ENCODE peak calls at places on chromosomes 1 and 21, in five cellular contexts. H, G, C, L and W are unnamed samples.

GRCh38 chr1:234613992-234614584 is 4.1 kb upstream of the IRF2BP2 start:
- DNase-seq in H (no peak), G (no peak), C (no peak), L (peak), W (no peak)

GRCh38 chr1:77382361-77382760 is 100.5 kb downstream of the AK5 start:
- DNase-seq in H (no peak), G (no peak), C (no peak), L (no peak), W (no peak)

GRCh38 chr1:235516862-235517446 is 12.7 kb upstream of the B3GALNT2 start:
- DNase-seq in H (no peak), G (no peak), C (no peak), L (no peak), W (no peak)

GRCh38 chr1:26345718-26346117 is 8.2 kb downstream of the CRYBG2 start:
- DNase-seq in H (no peak), G (no peak), C (no peak), L (no peak), W (no peak)

GRCh38 chr1:61448934-61449368 is 276.0 kb downstream of the TM2D1 start:
- DNase-seq in H (peak), G (no peak), C (no peak), L (peak), W (no peak)

GRCh38 chr1:236870721-236871120 is 75.6 kb downstream of the MTR start:
- DNase-seq in H (no peak), G (no peak), C (no peak), L (no peak), W (no peak)

GRCh38 chr1:113452921-113453770 is 62.8 kb downstream of the MAGI3 start:
- DNase-seq in H (peak), G (peak), C (no peak), L (peak), W (no peak)

GRCh38 chr1:209527372-209527771 is 56.1 kb upstream of the CAMK1G start:
- DNase-seq in H (no peak), G (no peak), C (no peak), L (peak), W (no peak)

GRCh38 chr1:1959840-1960479 is 40.9 kb upstream of the TMEM52 start:
- DNase-seq in H (peak), G (peak), C (peak), L (peak), W (peak)

GRCh38 chr1:152981181-152981871 is 2.6 kb upstream of the SPRR1A start:
- DNase-seq in H (no peak), G (no peak), C (no peak), L (no peak), W (no peak)

GRCh38 chr1:36157115-36157903 is 1.3 kb downstream of the MAP7D1 start:
- DNase-seq in H (no peak), G (no peak), C (no peak), L (peak), W (no peak)

GRCh38 chr1:41390573-41390972 is 29.3 kb downstream of the FOXO6 start:
- DNase-seq in H (no peak), G (no peak), C (no peak), L (no peak), W (no peak)

GRCh38 chr1:15989776-15990175 is 13.9 kb upstream of the ZBTB17 start:
- DNase-seq in H (no peak), G (no peak), C (no peak), L (no peak), W (no peak)

GRCh38 chr1:69551476-69552324 is 16.0 kb upstream of the LRRC7 start:
- DNase-seq in H (no peak), G (no peak), C (no peak), L (no peak), W (no peak)

GRCh38 chr1:238329671-238330070 is 438.9 kb upstream of the ZP4 start:
- DNase-seq in H (no peak), G (no peak), C (no peak), L (no peak), W (no peak)

GRCh38 chr1:180964609-180965008 is 51.9 kb downstream of the KIAA1614 start:
- DNase-seq in H (no peak), G (no peak), C (no peak), L (no peak), W (no peak)

GRCh38 chr21:30044447-30045064 is 104.8 kb upstream of the GRIK1 start:
- DNase-seq in H (peak), G (no peak), C (no peak), L (peak), W (peak)

GRCh38 chr1:218779341-218779831 is 394.3 kb upstream of the LYPLAL1 start:
- DNase-seq in H (no peak), G (no peak), C (no peak), L (no peak), W (no peak)

GRCh38 chr1:156435551-156436318 is 64.8 kb downstream of the MEF2D start:
- DNase-seq in H (no peak), G (no peak), C (no peak), L (no peak), W (no peak)

GRCh38 chr1:155171836-155172731 is 1.0 kb downstream of the KRTCAP2 start:
- DNase-seq in H (no peak), G (no peak), C (no peak), L (no peak), W (no peak)

GRCh38 chr1:223712856-223713494 is 636 bp downstream of the CAPN2 start:
- DNase-seq in H (no peak), G (no peak), C (peak), L (peak), W (no peak)

GRCh38 chr1:36248250-36248894 is 24.1 kb downstream of the THRAP3 start:
- DNase-seq in H (peak), G (no peak), C (no peak), L (peak), W (no peak)

GRCh38 chr1:37177230-37177864 is 143.0 kb upstream of the GRIK3 start:
- DNase-seq in H (peak), G (peak), C (no peak), L (peak), W (peak)

GRCh38 chr1:54324750-54325704 is 81.2 kb downstream of the SSBP3 start:
- DNase-seq in H (no peak), G (no peak), C (no peak), L (peak), W (no peak)

GRCh38 chr1:33130297-33130696 is 49.3 kb downstream of the AZIN2 start:
- DNase-seq in H (no peak), G (no peak), C (no peak), L (no peak), W (no peak)

GRCh38 chr1:26280333-26281042 is 602 bp downstream of the SH3BGRL3 start:
- DNase-seq in H (peak), G (no peak), C (no peak), L (no peak), W (no peak)

GRCh38 chr1:156750191-156750931 is 1.1 kb downstream of the HDGF start:
- DNase-seq in H (peak), G (no peak), C (no peak), L (no peak), W (no peak)

GRCh38 chr1:7373936-7374760 is 396.9 kb upstream of the VAMP3 start:
- DNase-seq in H (no peak), G (no peak), C (no peak), L (no peak), W (no peak)

GRCh38 chr1:167374014-167374413 is 144.3 kb downstream of the CD247 start:
- DNase-seq in H (no peak), G (peak), C (no peak), L (no peak), W (no peak)

GRCh38 chr1:234676103-234676594 is 66.2 kb upstream of the IRF2BP2 start:
- DNase-seq in H (peak), G (peak), C (peak), L (peak), W (peak)

GRCh38 chr21:33817663-33818433 is 97.8 kb downstream of the ATP5PO start:
- DNase-seq in H (no peak), G (no peak), C (no peak), L (no peak), W (no peak)

GRCh38 chr21:32917392-32918135 is 108.2 kb upstream of the OLIG2 start:
- DNase-seq in H (no peak), G (no peak), C (no peak), L (peak), W (no peak)

GRCh38 chr1:151130837-151131586 is 15.4 kb downstream of the SEMA6C start:
- DNase-seq in H (peak), G (peak), C (peak), L (peak), W (peak)

GRCh38 chr1:16076871-16077250 is 3.4 kb upstream of the FAM131C start:
- DNase-seq in H (no peak), G (no peak), C (no peak), L (no peak), W (no peak)

GRCh38 chr1:25754421-25755195 is 45.4 kb upstream of the SELENON start:
- DNase-seq in H (no peak), G (no peak), C (no peak), L (no peak), W (no peak)

GRCh38 chr1:228842094-228842775 is 107.0 kb downstream of the RHOU start:
- DNase-seq in H (no peak), G (no peak), C (peak), L (peak), W (no peak)

GRCh38 chr1:220797553-220797952 is 10.8 kb downstream of the MTARC1 start:
- DNase-seq in H (no peak), G (no peak), C (no peak), L (no peak), W (no peak)

GRCh38 chr1:85316324-85316723 is 39.9 kb upstream of the BCL10 start:
- DNase-seq in H (no peak), G (no peak), C (no peak), L (no peak), W (no peak)

GRCh38 chr1:89844860-89845259 is 24.0 kb downstream of the LRRC8D start:
- DNase-seq in H (no peak), G (no peak), C (no peak), L (no peak), W (no peak)

GRCh38 chr1:147603986-147604385 is 62.7 kb downstream of the BCL9 start:
- DNase-seq in H (no peak), G (no peak), C (no peak), L (no peak), W (no peak)

GRCh38 chr1:147598631-147599361 is 57.5 kb downstream of the BCL9 start:
- DNase-seq in H (no peak), G (peak), C (peak), L (no peak), W (peak)

GRCh38 chr1:147599362-147600118 is 58.2 kb downstream of the BCL9 start:
- DNase-seq in H (peak), G (peak), C (peak), L (peak), W (peak)

GRCh38 chr1:147597010-147597409 is 55.7 kb downstream of the BCL9 start:
- DNase-seq in H (no peak), G (no peak), C (no peak), L (no peak), W (no peak)

DNA sequence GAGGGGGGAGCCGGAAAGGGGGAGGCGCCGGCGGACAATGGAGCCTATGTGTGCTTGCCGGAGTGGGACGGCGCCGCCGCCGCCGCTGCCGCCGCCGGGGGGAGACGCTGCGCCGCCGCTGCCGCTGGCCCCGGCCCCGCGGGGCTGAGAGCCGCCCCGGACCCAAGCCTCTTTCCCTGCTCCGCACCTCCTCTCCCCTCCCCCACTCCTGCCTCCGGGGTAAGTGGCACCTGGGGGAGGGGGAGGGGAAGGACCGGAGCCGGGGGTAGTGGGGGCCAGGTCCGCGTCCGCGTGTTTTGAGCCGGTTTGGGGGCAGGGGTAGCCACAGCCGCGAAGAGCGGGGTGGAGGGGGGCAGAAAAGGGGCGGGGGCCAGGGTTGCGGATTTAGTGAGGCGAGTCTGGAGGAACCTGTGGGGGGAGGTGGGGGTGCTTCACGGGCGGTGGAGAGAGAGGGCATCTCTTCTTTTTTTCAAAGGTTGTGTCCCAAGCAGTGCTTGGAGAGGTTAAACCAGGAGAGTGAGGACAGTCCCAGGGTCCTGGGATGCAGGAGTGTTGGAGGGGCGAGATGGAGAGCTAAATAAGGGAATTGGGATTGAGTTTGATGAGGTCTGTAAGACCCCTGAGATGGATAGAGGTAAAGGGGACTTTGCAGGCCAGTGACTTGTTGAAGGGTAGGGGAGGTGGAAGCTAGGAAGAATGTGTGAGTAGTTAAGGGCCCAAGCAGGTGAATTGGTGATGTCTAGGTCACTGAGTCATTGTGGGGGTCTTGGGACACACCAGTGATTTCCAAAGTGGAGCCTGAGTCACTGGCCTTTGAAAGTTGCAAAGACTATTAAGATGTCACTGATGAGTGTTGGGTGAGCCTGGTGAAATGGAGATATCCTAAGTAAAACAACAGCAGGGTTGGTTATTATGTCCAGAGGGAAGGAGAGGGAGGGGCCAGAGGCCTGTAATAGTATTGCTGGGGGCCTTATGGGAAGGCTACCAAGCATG is 59.1 kb downstream of the BCL9 start:
- DNase-seq in H (no peak), G (no peak), C (no peak), L (peak), W (no peak)
- TF ChIP-seq CTCF in H (no peak), G (no peak), C (peak), L (no peak), W (no peak)

GRCh38 chr1:91440845-91441244 is 36.2 kb upstream of the HFM1 start:
- DNase-seq in H (no peak), G (no peak), C (no peak), L (peak), W (no peak)
- TF ChIP-seq CTCF in H (no peak), G (no peak), C (no peak), L (peak), W (peak)

GRCh38 chr1:18556364-18556763 is 74.3 kb upstream of the PAX7 start:
- DNase-seq in H (no peak), G (no peak), C (no peak), L (peak), W (no peak)
- TF ChIP-seq CTCF in H (no peak), G (no peak), C (peak), L (peak), W (peak)

GRCh38 chr1:20625176-20626097 is 7.8 kb upstream of the PINK1 start:
- DNase-seq in H (no peak), G (peak), C (no peak), L (no peak), W (no peak)
- TF ChIP-seq CTCF in H (no peak), G (no peak), C (no peak), L (no peak), W (no peak)

DNA sequence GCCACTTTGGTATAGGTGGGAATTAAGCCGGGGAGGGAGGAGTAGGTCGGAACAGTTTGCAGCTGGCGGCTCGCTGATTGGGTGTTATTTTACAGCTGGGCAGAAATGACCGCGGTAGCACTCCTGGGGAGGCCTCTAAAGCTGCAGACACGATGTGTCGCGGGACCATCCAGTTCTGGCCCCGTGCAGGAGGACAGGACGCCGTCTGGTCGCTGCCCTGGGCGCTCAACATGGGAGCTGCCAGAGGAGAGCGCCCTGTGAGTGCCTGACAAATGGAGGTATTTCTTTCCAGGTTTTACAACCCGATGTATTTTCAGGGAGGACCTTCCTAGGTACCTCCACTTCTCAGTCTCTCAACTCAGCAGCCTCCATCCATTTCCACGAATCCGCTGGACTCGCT is 46.2 kb downstream of the CDC7 start:
- DNase-seq in H (no peak), G (no peak), C (no peak), L (no peak), W (no peak)
- TF ChIP-seq CTCF in H (no peak), G (no peak), C (no peak), L (peak), W (no peak)

GRCh38 chr1:9249263-9249533 is 14.6 kb downstream of the H6PD start:
- DNase-seq in H (no peak), G (no peak), C (no peak), L (no peak), W (no peak)

GRCh38 chr1:9250586-9251381 is 16.2 kb downstream of the H6PD start:
- DNase-seq in H (no peak), G (no peak), C (no peak), L (no peak), W (no peak)

GRCh38 chr1:9250336-9250585 is 15.7 kb downstream of the H6PD start:
- DNase-seq in H (no peak), G (no peak), C (no peak), L (peak), W (no peak)

GRCh38 chr1:9248341-9249262 is 14.0 kb downstream of the H6PD start:
- DNase-seq in H (no peak), G (no peak), C (no peak), L (no peak), W (no peak)

GRCh38 chr1:9249534-9250335 is 15.2 kb downstream of the H6PD start:
- DNase-seq in H (peak), G (peak), C (no peak), L (peak), W (peak)
- TF ChIP-seq CTCF in H (peak), G (peak), C (peak), L (peak), W (peak)

GRCh38 chr21:15243356-15243755 is 178.6 kb upstream of the NRIP1 start:
- DNase-seq in H (no peak), G (no peak), C (no peak), L (no peak), W (no peak)
- TF ChIP-seq CTCF in H (no peak), G (no peak), C (no peak), L (no peak), W (no peak)